ENCODE peak calls at places on chromosomes 11 and 22, in four cellular contexts. J is lung; B is naive thymus-derived CD4-positive, alpha-beta T cell; P is WERI-Rb-1. N is an unnamed sample. For H3K36me3, the result is how much of the 10 kb centered on the place peaks cover.

GRCh38 chr11:117950999-117951961 is 22.1 kb upstream of the TMPRSS13 start:
- DNase-seq in J (peak), B (peak), P (no peak), N (peak)

GRCh38 chr11:83836883-83837654 is 550.9 kb upstream of the CCDC90B start:
- DNase-seq in J (peak), B (no peak), P (peak), N (no peak)

GRCh38 chr22:29727248-29727551 is 7.4 kb downstream of the CABP7 start:
- DNase-seq in J (no peak), B (no peak), P (peak), N (no peak)

GRCh38 chr11:126139541-126140091 is 71.8 kb downstream of the RPUSD4 start:
- DNase-seq in J (no peak), B (no peak), P (no peak), N (no peak)

GRCh38 chr11:63553759-63554158 is 9.4 kb downstream of the PLAAT2 start:
- DNase-seq in J (no peak), B (peak), P (no peak), N (no peak)

GRCh38 chr11:3836903-3837302 is 3.9 kb downstream of the RHOG start:
- DNase-seq in J (no peak), B (peak), P (no peak), N (no peak)

GRCh38 chr11:91872216-91872615 is 352.4 kb upstream of the FAT3 start:
- DNase-seq in J (no peak), B (no peak), P (no peak), N (no peak)

GRCh38 chr11:86374586-86374985 is at the start of gene CCDC81:
- DNase-seq in J (no peak), B (no peak), P (no peak), N (no peak)

GRCh38 chr22:26259510-26259909 is 90.2 kb downstream of the SEZ6L start:
- DNase-seq in J (no peak), B (no peak), P (no peak), N (no peak)

GRCh38 chr11:29801561-29801960 is 215.3 kb downstream of the KCNA4 start:
- DNase-seq in J (no peak), B (no peak), P (no peak), N (no peak)

DNA sequence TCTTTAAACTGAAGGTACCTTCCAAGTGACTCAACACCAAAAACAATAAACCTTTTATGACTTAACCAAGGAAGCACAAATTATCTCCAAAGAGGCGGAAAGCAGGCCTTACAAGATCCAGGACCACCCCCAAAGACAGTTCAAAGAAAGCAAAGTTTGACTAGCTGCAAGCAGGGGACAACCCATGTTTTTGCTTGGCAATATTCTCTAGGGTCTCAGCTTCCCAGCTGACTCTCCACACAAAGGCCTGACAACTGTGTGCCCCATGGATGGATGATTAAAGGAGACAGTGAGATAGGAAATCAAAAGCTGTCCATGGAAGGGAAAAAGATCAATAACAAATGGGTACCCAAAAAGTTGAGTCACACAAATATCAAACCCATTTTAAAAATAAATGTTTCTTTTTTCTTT is 232.2 kb downstream of the DDX10 start:
- DNase-seq in J (no peak), B (no peak), P (no peak), N (no peak)
- H3K4me3 ChIP-seq in J (no peak), B (no peak), P (no peak), N (no peak)

GRCh38 chr11:6214530-6214929 is 9.2 kb downstream of the C11orf42 start:
- DNase-seq in J (no peak), B (no peak), P (no peak), N (no peak)
- H3K36me3 ChIP-seq in J (under half), B (half or more), P (half or more), N (half or more)

GRCh38 chr11:43556269-43556668 is 124.3 kb upstream of the HSD17B12 start:
- DNase-seq in J (no peak), B (no peak), P (no peak), N (no peak)
- H3K4me3 ChIP-seq in J (no peak), B (no peak), P (no peak), N (no peak)

GRCh38 chr11:65127473-65128181 is 5.5 kb downstream of the MRPL49 start:
- DNase-seq in J (no peak), B (no peak), P (no peak), N (no peak)

GRCh38 chr11:65126624-65127274 is 4.6 kb downstream of the MRPL49 start:
- DNase-seq in J (no peak), B (no peak), P (no peak), N (no peak)

GRCh38 chr11:65124480-65125196 is 2.5 kb downstream of the MRPL49 start:
- DNase-seq in J (no peak), B (no peak), P (no peak), N (no peak)

GRCh38 chr11:65128182-65129145 is 5.9 kb downstream of the SYVN1 start:
- DNase-seq in J (no peak), B (no peak), P (no peak), N (no peak)

DNA sequence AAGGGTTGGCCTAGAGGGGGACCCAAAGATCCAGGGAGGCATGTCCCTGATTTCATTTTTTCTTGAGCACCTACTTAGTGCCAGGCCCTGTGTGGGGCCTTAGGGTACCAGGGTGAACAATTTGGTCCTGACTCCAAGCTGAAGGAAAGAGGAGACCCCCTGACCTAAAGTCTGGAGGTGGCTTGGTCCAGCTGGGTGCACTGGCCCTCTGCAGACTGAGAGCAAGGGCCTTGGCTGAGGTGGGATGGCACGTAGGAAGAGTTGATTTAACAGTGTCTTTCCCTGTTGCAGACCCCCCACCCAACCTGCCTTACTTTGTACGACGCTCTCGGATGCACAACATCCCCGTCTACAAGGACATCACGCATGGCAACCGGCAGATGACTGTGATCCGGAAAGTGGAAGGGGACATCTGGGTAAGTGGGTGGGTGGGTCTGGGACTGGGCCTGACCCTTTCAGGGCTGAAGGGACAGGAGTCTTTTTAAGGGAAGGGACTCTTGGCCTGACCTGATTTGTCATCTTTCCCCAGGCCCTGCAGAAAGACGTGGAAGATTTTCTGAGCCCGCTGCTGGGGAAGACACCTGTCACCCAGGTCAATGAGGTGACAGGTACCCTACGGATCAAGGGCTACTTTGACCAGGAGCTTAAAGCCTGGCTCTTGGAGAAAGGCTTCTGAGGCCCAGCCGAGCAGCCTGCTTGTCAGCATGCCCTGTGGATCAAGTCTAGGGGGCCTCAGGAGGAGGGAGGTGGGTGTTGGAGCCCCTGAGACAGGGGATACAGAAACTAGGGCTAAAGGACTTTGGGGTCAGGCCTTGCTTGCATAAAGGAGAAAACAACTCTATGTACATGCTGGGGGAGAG is 3.3 kb downstream of the MRPL49 start:
- DNase-seq in J (no peak), B (no peak), P (no peak), N (no peak)
- H3K36me3 ChIP-seq in J (under half), B (half or more), P (half or more), N (half or more)

DNA sequence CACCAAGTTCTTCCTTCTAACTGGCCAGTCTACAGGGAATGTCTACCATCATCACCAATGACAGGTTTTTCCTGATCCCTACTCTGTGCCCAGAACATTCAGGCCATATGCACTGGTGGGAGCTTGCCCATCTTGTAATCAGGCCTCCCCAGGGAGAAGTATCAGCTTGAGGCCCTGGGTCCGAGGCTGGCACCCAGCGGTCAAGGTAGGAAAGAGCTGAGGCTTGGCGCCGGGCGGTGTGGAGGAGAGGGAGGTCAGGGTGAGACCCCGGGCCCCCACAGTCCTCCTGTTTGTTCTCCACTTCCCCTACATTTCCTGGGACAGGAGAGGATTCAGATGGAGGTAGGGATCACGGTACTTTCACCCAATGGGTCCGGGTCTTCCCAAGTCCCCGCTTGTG is 15.5 kb downstream of the TSKU start:
- DNase-seq in J (no peak), B (no peak), P (no peak), N (peak)
- H3K4me3 ChIP-seq in J (no peak), B (peak), P (no peak), N (peak)

N was measured in esophagus muscularis mucosa.